ENCODE peak calls at places on chromosomes 7 and 10, in six cellular contexts. X is heart left ventricle, L is mammary epithelial cell, D is GM12865, P is GM23248, W is sigmoid colon. N is an unnamed sample.

GRCh38 chr7:143934526-143935340 is at the start of gene OR2F2:
- DNase-seq in P (peak), X (no peak), L (no peak), D (no peak), W (no peak), N (no peak)

GRCh38 chr7:97735075-97735474 is 3.2 kb downstream of the TAC1 start:
- DNase-seq in X (no peak), P (no peak), L (no peak), D (no peak), W (no peak), N (no peak)

GRCh38 chr7:20331912-20332317 is 1.2 kb downstream of the ITGB8 start:
- DNase-seq in D (no peak), P (no peak), W (no peak), X (no peak), L (peak), N (no peak)

GRCh38 chr10:124415210-124415609 is 3.5 kb downstream of the OAT start:
- DNase-seq in L (no peak), X (no peak), D (no peak), W (no peak), P (no peak), N (no peak)

GRCh38 chr10:1173091-1173490 is 116.9 kb downstream of the WDR37 start:
- DNase-seq in L (no peak), X (no peak), D (no peak), P (no peak), W (peak), N (no peak)

GRCh38 chr10:125217986-125218675 is 57.8 kb upstream of the CTBP2 start:
- DNase-seq in L (no peak), D (no peak), W (no peak), X (no peak), P (peak), N (no peak)

GRCh38 chr10:100364735-100365391 is 17.8 kb downstream of the SCD start:
- DNase-seq in W (peak), P (peak), D (no peak), L (peak), X (peak), N (no peak)

GRCh38 chr7:155764432-155764798 is 47.8 kb downstream of the SHH start:
- DNase-seq in P (no peak), X (peak), D (no peak), W (no peak), L (no peak), N (peak)

GRCh38 chr7:87574630-87575029 is 26.1 kb downstream of the ABCB1 start:
- DNase-seq in L (peak), X (no peak), W (no peak), D (no peak), P (peak), N (no peak)

GRCh38 chr10:16967866-16968721 is 150.9 kb upstream of the RSU1 start:
- DNase-seq in D (no peak), P (peak), X (peak), L (peak), W (peak), N (no peak)

GRCh38 chr10:13924020-13924725 is 337.4 kb downstream of the PRPF18 start:
- DNase-seq in L (peak), D (no peak), W (no peak), X (no peak), P (peak), N (no peak)

GRCh38 chr10:128324058-128324457 is 197.8 kb upstream of the MKI67 start:
- DNase-seq in P (no peak), L (no peak), X (no peak), D (peak), W (no peak), N (peak)

GRCh38 chr10:30639946-30640786 is 10.6 kb upstream of the LYZL2 start:
- DNase-seq in X (no peak), P (peak), W (no peak), L (peak), D (peak), N (peak)

GRCh38 chr7:2729893-2730716 is 42.1 kb downstream of the AMZ1 start:
- DNase-seq in W (peak), D (no peak), L (no peak), X (no peak), P (no peak), N (no peak)

GRCh38 chr7:35805876-35806275 is 5.0 kb downstream of the SEPTIN7 start:
- DNase-seq in L (no peak), D (no peak), P (peak), X (no peak), W (no peak), N (no peak)

GRCh38 chr7:78762625-78763024 is 690.8 kb downstream of the MAGI2 start:
- DNase-seq in D (no peak), X (no peak), W (no peak), P (no peak), L (no peak), N (no peak)

GRCh38 chr7:100683659-100684533 is 10.2 kb downstream of the GIGYF1 start:
- DNase-seq in W (no peak), X (no peak), P (no peak), D (no peak), L (no peak), N (no peak)

GRCh38 chr10:55629792-55630490 is 731.1 kb downstream of the ZWINT start:
- DNase-seq in W (no peak), X (no peak), P (peak), D (no peak), L (no peak), N (no peak)

GRCh38 chr7:50393547-50394252 is 56.5 kb downstream of the FIGNL1 start:
- DNase-seq in X (no peak), W (no peak), P (no peak), D (peak), L (no peak), N (no peak)

GRCh38 chr10:19929466-19930140 is 113.4 kb downstream of the PLXDC2 start:
- DNase-seq in L (peak), P (peak), X (no peak), D (no peak), W (no peak), N (no peak)

GRCh38 chr7:157003445-157004049 is 6.9 kb downstream of the MNX1 start:
- DNase-seq in X (no peak), P (no peak), L (no peak), D (no peak), W (no peak), N (no peak)

GRCh38 chr7:137975223-137975622 is 26.7 kb downstream of the CREB3L2 start:
- DNase-seq in D (peak), W (peak), X (peak), L (no peak), P (peak), N (no peak)

GRCh38 chr10:44063686-44064085 is 321.2 kb downstream of the CXCL12 start:
- DNase-seq in D (no peak), P (no peak), W (no peak), X (no peak), L (no peak), N (no peak)

DNA sequence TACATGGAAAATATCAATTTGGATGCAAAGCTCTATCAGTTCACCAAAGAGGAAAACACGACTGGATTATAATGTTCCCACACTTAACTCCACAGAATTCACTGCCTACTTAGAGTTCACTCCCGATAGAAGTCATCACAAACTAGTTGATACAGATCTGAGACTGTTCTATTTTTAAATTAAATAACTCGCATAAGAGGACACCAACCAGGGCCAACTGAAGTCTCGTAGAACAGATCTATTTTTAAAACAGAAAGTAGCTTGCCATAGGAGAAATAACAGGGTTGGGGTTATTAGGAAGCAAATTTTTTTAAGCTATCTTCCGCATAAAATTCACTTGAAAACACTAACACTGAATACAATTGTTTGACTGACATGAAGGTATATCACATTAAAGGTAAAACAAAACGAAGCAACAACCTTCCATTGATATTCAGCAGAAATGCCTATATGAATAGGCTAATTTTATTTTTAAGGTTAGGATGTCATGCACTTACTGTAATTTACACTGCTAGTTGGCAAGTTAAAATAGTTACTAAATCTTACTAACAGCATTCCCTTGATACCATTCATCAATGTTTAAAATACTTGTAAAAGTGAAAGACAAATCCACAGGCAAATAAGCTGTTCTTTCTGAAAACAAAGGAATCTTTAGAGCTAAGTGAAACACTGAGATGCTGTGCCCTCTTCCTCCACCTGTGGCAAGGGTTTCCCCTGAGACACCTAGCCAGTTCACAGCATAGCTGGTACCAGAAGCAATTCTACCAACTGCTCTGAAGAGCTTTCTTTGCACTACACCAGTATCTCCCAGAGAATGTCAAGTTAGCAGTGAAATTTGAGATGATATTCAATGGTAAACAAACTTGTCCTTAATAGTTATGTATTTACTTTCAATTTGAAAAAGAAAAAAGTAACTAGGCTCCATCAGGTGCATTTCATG is 186.7 kb upstream of the ANK3 start:
- DNase-seq in W (no peak), X (no peak), L (no peak), D (no peak), P (no peak), N (no peak)
- H3K4me3 ChIP-seq in W (peak), X (peak), L (no peak), D (no peak), P (no peak), N (no peak)

DNA sequence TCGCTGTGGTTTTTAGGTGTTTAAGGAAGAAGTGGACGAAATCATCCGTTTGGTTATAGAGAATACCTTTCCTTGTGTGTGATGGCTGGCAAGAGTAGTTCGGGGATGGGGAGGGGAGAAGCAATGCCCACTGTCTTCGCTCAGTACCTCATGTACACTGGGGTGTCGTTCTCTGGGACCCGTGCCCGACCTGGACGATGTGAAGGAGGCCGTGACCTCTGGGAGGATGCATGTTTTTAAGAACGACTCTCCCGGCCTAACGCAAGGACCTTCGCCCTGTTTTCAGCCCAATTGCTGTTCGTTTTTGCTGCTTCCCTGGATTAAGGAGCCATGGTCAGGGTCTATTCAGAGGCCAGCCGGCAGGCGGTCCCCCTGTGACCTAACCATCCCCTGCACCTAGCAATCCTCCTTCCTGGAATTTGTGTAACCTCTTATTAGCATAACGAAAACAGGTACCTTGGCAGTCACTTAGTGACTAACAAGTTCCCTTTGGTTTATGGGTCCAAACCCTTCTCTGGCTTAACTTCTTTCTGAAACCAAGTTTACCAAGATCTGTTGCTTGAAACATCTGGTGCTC is 1.3 kb downstream of the NFE2L3 start:
- DNase-seq in P (no peak), L (no peak), X (no peak), W (no peak), D (peak), N (no peak)
- H3K4me3 ChIP-seq in P (no peak), L (peak), X (peak), W (peak), D (peak), N (peak)

DNA sequence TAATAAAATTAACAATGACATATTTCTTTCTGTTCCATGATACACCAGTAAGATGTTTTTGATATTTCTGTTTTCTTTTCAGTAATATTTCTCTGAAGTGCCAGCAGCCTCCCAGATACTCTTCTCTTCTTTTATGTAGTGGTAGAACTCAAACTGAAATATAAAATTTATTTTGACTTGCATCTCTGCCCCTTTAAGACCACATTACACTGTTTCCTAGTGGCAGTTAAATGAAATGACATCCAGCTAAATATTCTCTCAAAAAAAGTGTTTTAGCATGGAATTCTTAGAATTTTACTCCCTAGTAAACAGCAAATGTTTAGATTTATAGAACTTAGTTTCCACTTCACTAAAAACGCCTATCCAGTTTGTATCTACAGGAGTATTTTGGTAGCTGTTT is 237.2 kb upstream of the MTPN start:
- DNase-seq in X (no peak), D (no peak), P (peak), W (no peak), L (no peak), N (no peak)
- H3K4me3 ChIP-seq in X (no peak), D (no peak), P (no peak), W (no peak), L (no peak), N (no peak)

GRCh38 chr7:29480456-29480855 is 83.2 kb upstream of the PRR15 start:
- DNase-seq in X (no peak), P (no peak), W (peak), D (no peak), L (no peak), N (no peak)
- H3K4me3 ChIP-seq in X (peak), P (no peak), W (peak), D (no peak), L (no peak), N (no peak)

N was measured in Jurkat, Clone E6-1.